ENCODE peak calls at places on chromosomes 4 and X, in seven cellular contexts. One of them, this sample, is unnamed.

GRCh38 chr4:154658680-154659402 is 46.4 kb upstream of the FGG start:
- DNase-seq in HepG2: peak
- DNase-seq in K562: peak
- DNase-seq in HCT116: no peak
- DNase-seq in H1: no peak
- DNase-seq in GM12878: no peak
- DNase-seq in SK-N-SH: no peak
- DNase-seq in this sample: peak

GRCh38 chrX:7083468-7084396 is 63.8 kb upstream of the STS start:
- DNase-seq in HepG2: no peak
- DNase-seq in K562: no peak
- DNase-seq in HCT116: peak
- DNase-seq in H1: no peak
- DNase-seq in GM12878: peak
- DNase-seq in SK-N-SH: no peak
- DNase-seq in this sample: no peak

GRCh38 chr4:73341454-73341853 is 62.6 kb upstream of the ALB start:
- DNase-seq in HepG2: peak
- DNase-seq in K562: peak
- DNase-seq in HCT116: peak
- DNase-seq in H1: peak
- DNase-seq in GM12878: peak
- DNase-seq in SK-N-SH: peak
- DNase-seq in this sample: peak

GRCh38 chrX:1231850-1232505 is 19.5 kb upstream of the CRLF2 start:
- DNase-seq in HepG2: no peak
- DNase-seq in K562: no peak
- DNase-seq in HCT116: no peak
- DNase-seq in H1: no peak
- DNase-seq in GM12878: no peak
- DNase-seq in SK-N-SH: no peak
- DNase-seq in this sample: no peak

GRCh38 chr4:165364452-165365080 is 14.2 kb upstream of the CPE start:
- DNase-seq in HepG2: peak
- DNase-seq in K562: no peak
- DNase-seq in HCT116: no peak
- DNase-seq in H1: no peak
- DNase-seq in GM12878: no peak
- DNase-seq in SK-N-SH: no peak
- DNase-seq in this sample: no peak

GRCh38 chrX:18722500-18723071 is 15.1 kb downstream of the PPEF1 start:
- DNase-seq in HepG2: no peak
- DNase-seq in K562: no peak
- DNase-seq in HCT116: no peak
- DNase-seq in H1: no peak
- DNase-seq in GM12878: no peak
- DNase-seq in SK-N-SH: no peak
- DNase-seq in this sample: peak

GRCh38 chrX:154120567-154120966 is 23.1 kb upstream of the MECP2 start:
- DNase-seq in HepG2: no peak
- DNase-seq in K562: no peak
- DNase-seq in HCT116: no peak
- DNase-seq in H1: no peak
- DNase-seq in GM12878: no peak
- DNase-seq in SK-N-SH: no peak
- DNase-seq in this sample: no peak

GRCh38 chr4:120286813-120287212 is 220.2 kb upstream of the MAD2L1 start:
- DNase-seq in HepG2: no peak
- DNase-seq in K562: no peak
- DNase-seq in HCT116: no peak
- DNase-seq in H1: no peak
- DNase-seq in GM12878: no peak
- DNase-seq in SK-N-SH: no peak
- DNase-seq in this sample: no peak

GRCh38 chr4:5626916-5627315 is 81.4 kb downstream of the EVC2 start:
- DNase-seq in HepG2: no peak
- DNase-seq in K562: no peak
- DNase-seq in HCT116: no peak
- DNase-seq in H1: no peak
- DNase-seq in GM12878: no peak
- DNase-seq in SK-N-SH: no peak
- DNase-seq in this sample: no peak

GRCh38 chrX:47584714-47585113 is 2.5 kb downstream of the TIMP1 start:
- DNase-seq in HepG2: no peak
- DNase-seq in K562: no peak
- DNase-seq in HCT116: no peak
- DNase-seq in H1: no peak
- DNase-seq in GM12878: no peak
- DNase-seq in SK-N-SH: no peak
- DNase-seq in this sample: no peak

GRCh38 chrX:47587091-47587891 is 5.1 kb downstream of the TIMP1 start:
- DNase-seq in HepG2: no peak
- DNase-seq in K562: no peak
- DNase-seq in HCT116: no peak
- DNase-seq in H1: no peak
- DNase-seq in GM12878: no peak
- DNase-seq in SK-N-SH: no peak
- DNase-seq in this sample: no peak

GRCh38 chrX:47583240-47583861 is 1.1 kb downstream of the TIMP1 start:
- DNase-seq in HepG2: no peak
- DNase-seq in K562: no peak
- DNase-seq in HCT116: no peak
- DNase-seq in H1: no peak
- DNase-seq in GM12878: no peak
- DNase-seq in SK-N-SH: no peak
- DNase-seq in this sample: no peak

GRCh38 chrX:47586043-47586787 is 4.0 kb downstream of the TIMP1 start:
- DNase-seq in HepG2: no peak
- DNase-seq in K562: no peak
- DNase-seq in HCT116: no peak
- DNase-seq in H1: no peak
- DNase-seq in GM12878: no peak
- DNase-seq in SK-N-SH: no peak
- DNase-seq in this sample: no peak

GRCh38 chrX:47585273-47585672 is 3.0 kb downstream of the TIMP1 start:
- DNase-seq in HepG2: no peak
- DNase-seq in K562: no peak
- DNase-seq in HCT116: no peak
- DNase-seq in H1: no peak
- DNase-seq in GM12878: no peak
- DNase-seq in SK-N-SH: no peak
- DNase-seq in this sample: no peak
- TF ChIP-seq JUND in HepG2: no peak
- TF ChIP-seq JUND in K562: no peak
- TF ChIP-seq JUND in HCT116: no peak
- TF ChIP-seq JUND in H1: no peak
- TF ChIP-seq JUND in GM12878: no peak
- TF ChIP-seq JUND in SK-N-SH: no peak
- TF ChIP-seq JUND in this sample: no peak

GRCh38 chrX:65987856-65988255 is 52.0 kb downstream of the VSIG4 start:
- DNase-seq in HepG2: no peak
- DNase-seq in K562: no peak
- DNase-seq in HCT116: no peak
- DNase-seq in H1: no peak
- DNase-seq in GM12878: no peak
- DNase-seq in SK-N-SH: no peak
- DNase-seq in this sample: no peak
- TF ChIP-seq JUND in HepG2: no peak
- TF ChIP-seq JUND in K562: no peak
- TF ChIP-seq JUND in HCT116: no peak
- TF ChIP-seq JUND in H1: no peak
- TF ChIP-seq JUND in GM12878: no peak
- TF ChIP-seq JUND in SK-N-SH: no peak
- TF ChIP-seq JUND in this sample: no peak

DNA sequence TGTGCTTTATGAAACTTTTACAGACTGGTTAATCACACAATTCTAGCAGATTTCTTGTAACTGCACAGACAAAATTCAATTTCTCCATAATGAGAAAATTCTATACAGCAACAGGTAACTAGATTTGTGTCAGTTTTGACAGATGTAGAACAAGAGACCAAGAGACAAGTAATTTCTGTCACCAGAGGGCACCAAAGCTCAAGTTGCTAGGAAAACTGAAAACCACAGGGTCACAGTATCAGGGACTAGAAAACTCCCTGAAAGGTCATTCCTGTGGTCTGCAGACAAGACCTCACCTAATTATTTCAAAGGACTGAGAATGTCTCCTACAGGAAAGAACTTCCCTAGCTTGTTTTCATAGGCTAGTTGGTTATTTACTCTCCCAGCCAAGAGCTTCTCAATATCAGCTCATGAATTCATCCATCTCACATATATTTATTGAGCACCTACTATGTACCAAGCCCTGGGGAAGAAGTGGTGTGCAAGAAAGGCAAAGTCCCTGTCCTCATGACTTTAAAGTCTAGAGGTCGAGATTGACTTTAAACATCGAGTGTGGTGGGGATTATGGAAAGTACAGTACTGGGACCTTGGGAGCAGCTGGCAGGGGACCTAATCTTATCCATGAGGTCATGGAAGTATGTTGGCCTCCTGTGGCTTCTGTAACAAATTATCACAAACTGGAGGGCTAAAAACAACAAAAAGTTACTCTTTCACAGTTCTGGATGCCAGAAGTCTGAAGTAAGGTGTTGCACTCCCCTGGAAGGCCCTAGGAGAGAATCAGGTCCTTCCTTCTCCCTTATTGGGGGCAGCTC is 47.8 kb upstream of the SETD7 start:
- DNase-seq in HepG2: peak
- DNase-seq in K562: peak
- DNase-seq in HCT116: peak
- DNase-seq in H1: no peak
- DNase-seq in GM12878: peak
- DNase-seq in SK-N-SH: peak
- DNase-seq in this sample: peak
- TF ChIP-seq JUND in HepG2: no peak
- TF ChIP-seq JUND in K562: no peak
- TF ChIP-seq JUND in HCT116: no peak
- TF ChIP-seq JUND in H1: no peak
- TF ChIP-seq JUND in GM12878: no peak
- TF ChIP-seq JUND in SK-N-SH: no peak
- TF ChIP-seq JUND in this sample: no peak

GRCh38 chr4:7581477-7581876 is 146.7 kb upstream of the PSAPL1 start:
- DNase-seq in HepG2: no peak
- DNase-seq in K562: peak
- DNase-seq in HCT116: no peak
- DNase-seq in H1: peak
- DNase-seq in GM12878: no peak
- DNase-seq in SK-N-SH: no peak
- DNase-seq in this sample: peak
- TF ChIP-seq JUND in HepG2: no peak
- TF ChIP-seq JUND in K562: no peak
- TF ChIP-seq JUND in HCT116: no peak
- TF ChIP-seq JUND in H1: no peak
- TF ChIP-seq JUND in GM12878: no peak
- TF ChIP-seq JUND in SK-N-SH: no peak
- TF ChIP-seq JUND in this sample: no peak

GRCh38 chr4:156805696-156806095 is 165.9 kb downstream of the PDGFC start:
- DNase-seq in HepG2: no peak
- DNase-seq in K562: no peak
- DNase-seq in HCT116: no peak
- DNase-seq in H1: no peak
- DNase-seq in GM12878: no peak
- DNase-seq in SK-N-SH: no peak
- DNase-seq in this sample: no peak
- TF ChIP-seq JUND in HepG2: no peak
- TF ChIP-seq JUND in K562: no peak
- TF ChIP-seq JUND in HCT116: no peak
- TF ChIP-seq JUND in H1: no peak
- TF ChIP-seq JUND in GM12878: no peak
- TF ChIP-seq JUND in SK-N-SH: no peak
- TF ChIP-seq JUND in this sample: no peak